ENCODE peak calls at places on chromosome 19, in seven cellular contexts. B is KG1; R is CD4-positive, CD25-positive, alpha-beta regulatory T cell; N is left cardiac atrium; W is COR-L47; D is T-helper 2 cell; X is NCI-H1105. C is an unnamed sample.

GRCh38 chr19:38079926-38080380 is 144.1 kb downstream of the DPF1 start:
- DNase-seq in R (peak), X (no peak), D (peak), N (no peak), B (no peak), W (peak), C (no peak)

GRCh38 chr19:43634516-43634876 is 5.2 kb downstream of the CADM4 start:
- DNase-seq in B (no peak), N (no peak), W (no peak), X (no peak), D (no peak), R (no peak), C (no peak)

GRCh38 chr19:18790566-18791314 is at the start of gene COMP:
- DNase-seq in R (no peak), X (no peak), B (no peak), W (no peak), D (no peak), N (no peak), C (no peak)

GRCh38 chr19:6730153-6730804 is 7.1 kb downstream of the GPR108 start:
- DNase-seq in X (no peak), W (no peak), B (no peak), N (peak), D (peak), R (no peak), C (no peak)

GRCh38 chr19:16851031-16851712 is 22.0 kb downstream of the SIN3B start:
- DNase-seq in W (no peak), X (no peak), R (no peak), N (no peak), D (no peak), B (no peak), C (no peak)

GRCh38 chr19:42965204-42965603 is 28.2 kb upstream of the PSG7 start:
- DNase-seq in W (no peak), D (no peak), R (no peak), X (no peak), N (no peak), B (no peak), C (no peak)

GRCh38 chr19:4196587-4197148 is 14.2 kb downstream of the ANKRD24 start:
- DNase-seq in D (no peak), B (no peak), N (no peak), W (no peak), X (no peak), R (no peak), C (no peak)

GRCh38 chr19:57317503-57317902 is 2.8 kb upstream of the ZNF543 start:
- DNase-seq in W (no peak), X (no peak), R (no peak), N (no peak), B (no peak), D (no peak), C (no peak)

GRCh38 chr19:52171321-52172169 is at the start of gene ZNF836:
- DNase-seq in D (peak), W (peak), B (peak), N (peak), R (peak), X (peak), C (peak)

GRCh38 chr19:17136026-17136425 is 60.4 kb downstream of the MYO9B start:
- DNase-seq in B (no peak), N (no peak), D (no peak), X (no peak), R (no peak), W (no peak), C (no peak)

GRCh38 chr19:11479470-11480080 is 1.3 kb downstream of the ELAVL3 start:
- DNase-seq in R (no peak), W (peak), N (peak), X (peak), B (no peak), D (no peak), C (peak)

GRCh38 chr19:2135474-2136402 is 15.6 kb downstream of the AP3D1 start:
- DNase-seq in R (no peak), D (no peak), B (no peak), N (no peak), W (no peak), X (no peak), C (no peak)

GRCh38 chr19:38606131-38606530 is 11.6 kb downstream of the MAP4K1 start:
- DNase-seq in W (no peak), N (no peak), R (no peak), B (no peak), D (no peak), X (no peak), C (no peak)

GRCh38 chr19:39540333-39540673 is 342 bp upstream of the EID2 start:
- DNase-seq in D (no peak), X (no peak), W (no peak), N (no peak), B (no peak), R (no peak), C (no peak)

GRCh38 chr19:51480590-51480989 is 2.3 kb downstream of the CEACAM18 start:
- DNase-seq in W (no peak), D (no peak), B (no peak), R (no peak), X (no peak), N (no peak), C (no peak)

GRCh38 chr19:48830088-48830487 is 6.2 kb downstream of the HSD17B14 start:
- DNase-seq in D (no peak), X (no peak), W (no peak), R (no peak), B (no peak), N (no peak), C (no peak)

GRCh38 chr19:51602189-51602854 is 27.9 kb downstream of the SIGLEC5 start:
- DNase-seq in N (no peak), R (no peak), X (no peak), B (no peak), W (no peak), D (no peak), C (no peak)

C was measured in naive thymus-derived CD4-positive, alpha-beta T cell.